ENCODE peak calls at places on chromosomes 7 and 10, in four cellular contexts. V, Z, P and E are unnamed samples.

GRCh38 chr7:140719711-140720110 is 23.2 kb downstream of the NDUFB2 start:
- DNase-seq in Z (no peak), V (no peak), P (peak; percentile 58), E (no peak)

GRCh38 chr7:116305485-116306408 is 95.4 kb downstream of the TES start:
- DNase-seq in V (no peak), P (no peak), Z (no peak), E (no peak)

GRCh38 chr7:27151341-27151944 is 940 bp downstream of the HOXA3 start:
- DNase-seq in P (no peak), V (no peak), Z (no peak), E (peak; percentile 41)

GRCh38 chr10:78664929-78665525 is 403.7 kb upstream of the ZMIZ1 start:
- DNase-seq in Z (no peak), P (peak; percentile 66), V (no peak), E (no peak)

GRCh38 chr7:4715385-4715770 is 33.3 kb downstream of the FOXK1 start:
- DNase-seq in V (no peak), Z (no peak), P (peak; percentile 96), E (no peak)

GRCh38 chr10:117590516-117590915 is 48.0 kb downstream of the EMX2 start:
- DNase-seq in P (no peak), V (no peak), Z (no peak), E (no peak)

GRCh38 chr7:81155654-81156373 is 237.0 kb upstream of the SEMA3C start:
- DNase-seq in V (no peak), P (no peak), Z (no peak), E (no peak)

GRCh38 chr10:49710966-49711365 is 31.5 kb downstream of the C10orf53 start:
- DNase-seq in Z (no peak), V (no peak), P (no peak), E (no peak)

GRCh38 chr10:74051729-74052342 is 53.9 kb downstream of the VCL start:
- DNase-seq in P (no peak), Z (no peak), V (no peak), E (no peak)

GRCh38 chr10:103445767-103446567 is 6.2 kb downstream of the CALHM2 start:
- DNase-seq in P (peak; percentile 81), Z (no peak), V (no peak), E (peak; percentile 91)

GRCh38 chr10:51162002-51162401 is 87.7 kb downstream of the PRKG1 start:
- DNase-seq in V (peak; percentile 18), Z (no peak), P (peak; percentile 48), E (no peak)

GRCh38 chr10:56633876-56634452 is 272.9 kb upstream of the ZWINT start:
- DNase-seq in V (no peak), P (no peak), Z (no peak), E (no peak)

GRCh38 chr10:73998623-73999622 is 1.0 kb downstream of the VCL start:
- DNase-seq in P (peak; percentile 72), Z (peak; percentile 19), V (peak; percentile 71), E (peak; percentile 90)

GRCh38 chr10:72328045-72328828 is 26.5 kb downstream of the DNAJB12 start:
- DNase-seq in V (peak; percentile 76), P (peak; percentile 78), Z (no peak), E (peak; percentile 85)

GRCh38 chr10:83539528-83540308 is 599.6 kb upstream of the GHITM start:
- DNase-seq in P (peak; percentile 84), Z (no peak), V (no peak), E (peak; percentile 78)

GRCh38 chr7:47181609-47182264 is 400.2 kb downstream of the TNS3 start:
- DNase-seq in P (no peak), V (no peak), Z (no peak), E (no peak)

GRCh38 chr7:157750291-157750690 is 413.5 kb downstream of the DNAJB6 start:
- DNase-seq in V (no peak), Z (no peak), P (no peak), E (no peak)

GRCh38 chr10:29248987-29249386 is 39.9 kb upstream of the LYZL1 start:
- DNase-seq in V (no peak), Z (no peak), P (no peak), E (no peak)

GRCh38 chr10:73876971-73877370 is 2.6 kb upstream of the CAMK2G start:
- DNase-seq in V (no peak), P (no peak), Z (no peak), E (no peak)

GRCh38 chr7:66016131-66016461 is 34.1 kb upstream of the GUSB start:
- DNase-seq in V (no peak), Z (no peak), P (peak; percentile 33), E (no peak)

GRCh38 chr7:18663321-18663720 is 167.8 kb downstream of the HDAC9 start:
- DNase-seq in P (no peak), Z (no peak), V (no peak), E (no peak)

GRCh38 chr7:29794959-29795629 is 11.2 kb upstream of the WIPF3 start:
- DNase-seq in P (no peak), V (no peak), Z (no peak), E (no peak)

GRCh38 chr7:114916261-114916892 is 5.5 kb upstream of the MDFIC start:
- DNase-seq in P (no peak), V (no peak), Z (no peak), E (no peak)

GRCh38 chr7:2856388-2857169 is 12.5 kb upstream of the GNA12 start:
- DNase-seq in V (no peak), Z (no peak), P (peak; percentile 57), E (no peak)

GRCh38 chr10:11530806-11531205 is 80.6 kb downstream of the USP6NL start:
- DNase-seq in V (no peak), Z (no peak), P (no peak), E (no peak)

GRCh38 chr10:131994435-131994834 is 12.7 kb upstream of the BNIP3 start:
- DNase-seq in Z (no peak), V (no peak), P (no peak), E (no peak)

GRCh38 chr7:112450807-112451661 is 774 bp downstream of the IFRD1 start:
- DNase-seq in P (peak; percentile 98), V (peak; percentile 88), Z (peak; percentile 82), E (peak; percentile 98)

GRCh38 chr7:70738080-70738479 is 393.9 kb upstream of the GALNT17 start:
- DNase-seq in Z (no peak), P (peak; percentile 25), V (no peak), E (no peak)
- TF ChIP-seq CTCF in Z (no peak), P (no peak), V (no peak), E (no peak)

GRCh38 chr7:130921391-130922180 is 187.6 kb upstream of the KLF14 start:
- DNase-seq in Z (no peak), P (peak; percentile 92), V (no peak), E (peak; percentile 95)
- TF ChIP-seq CTCF in Z (no peak), P (no peak), V (no peak), E (no peak)

DNA sequence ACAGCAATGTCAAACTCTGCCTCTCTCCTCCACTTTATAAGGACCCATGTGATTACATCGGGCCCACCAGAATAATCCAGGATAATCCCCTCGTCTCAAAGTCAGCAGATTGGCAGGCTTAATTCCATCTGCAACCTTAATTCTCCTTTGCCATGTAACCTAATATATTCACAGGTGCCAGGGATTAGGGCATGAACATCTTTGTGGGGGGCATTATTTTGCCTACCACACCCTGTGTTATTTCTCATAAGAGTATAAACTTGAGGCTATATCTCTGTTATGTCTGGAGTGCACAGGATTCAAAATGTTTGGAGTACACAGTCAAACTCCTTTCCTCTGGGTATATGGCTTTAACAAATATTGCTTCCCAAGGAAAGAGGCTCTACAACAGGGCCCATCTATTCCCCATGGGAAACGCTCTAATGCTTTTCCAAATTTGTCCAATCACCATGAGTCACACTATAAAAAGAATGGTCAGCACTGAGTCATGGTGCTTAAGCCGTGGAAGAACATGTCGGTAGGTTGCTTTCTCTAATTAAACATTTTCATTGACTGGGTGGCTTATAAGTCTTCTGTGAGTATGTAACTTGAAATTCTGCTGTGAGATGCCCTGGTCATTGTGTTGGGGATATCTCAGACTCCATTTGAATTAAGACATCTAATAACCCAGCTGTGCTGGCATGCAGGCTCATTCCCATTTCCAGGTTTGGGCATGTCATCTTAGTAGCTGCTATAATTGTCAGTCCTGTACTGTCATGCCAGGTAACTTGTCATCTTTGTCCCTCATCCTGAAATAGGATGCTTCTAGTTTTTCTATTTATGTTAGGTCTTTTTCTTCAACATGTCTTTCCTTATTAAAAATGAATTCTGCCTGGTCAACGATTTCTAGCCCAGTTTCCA is 11.5 kb upstream of the AKR1B10 start:
- DNase-seq in V (no peak), P (peak; percentile 85), Z (no peak), E (no peak)
- TF ChIP-seq CTCF in V (no peak), P (no peak), Z (no peak), E (no peak)

DNA sequence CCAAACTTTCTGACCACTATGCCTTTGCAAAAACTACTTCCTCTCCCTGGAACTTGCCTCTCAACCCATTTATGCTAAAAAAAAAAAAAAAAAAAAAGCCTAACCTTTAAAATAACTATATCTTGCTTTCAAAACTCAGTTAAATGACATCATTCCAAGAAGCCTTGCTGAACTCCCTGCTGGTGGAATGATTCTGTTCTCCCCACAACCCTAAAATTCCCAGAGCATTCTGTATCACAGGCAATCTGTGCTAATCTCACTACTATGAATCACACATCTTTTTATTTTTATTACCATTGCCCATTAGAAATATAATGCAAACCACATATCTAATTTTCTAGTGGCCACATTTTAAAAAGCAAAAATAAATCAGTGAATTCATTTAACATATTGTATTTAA is 77.7 kb upstream of the PDE1C start:
- DNase-seq in Z (no peak), P (no peak), V (no peak), E (no peak)
- TF ChIP-seq CTCF in Z (no peak), P (no peak), V (no peak), E (no peak)

DNA sequence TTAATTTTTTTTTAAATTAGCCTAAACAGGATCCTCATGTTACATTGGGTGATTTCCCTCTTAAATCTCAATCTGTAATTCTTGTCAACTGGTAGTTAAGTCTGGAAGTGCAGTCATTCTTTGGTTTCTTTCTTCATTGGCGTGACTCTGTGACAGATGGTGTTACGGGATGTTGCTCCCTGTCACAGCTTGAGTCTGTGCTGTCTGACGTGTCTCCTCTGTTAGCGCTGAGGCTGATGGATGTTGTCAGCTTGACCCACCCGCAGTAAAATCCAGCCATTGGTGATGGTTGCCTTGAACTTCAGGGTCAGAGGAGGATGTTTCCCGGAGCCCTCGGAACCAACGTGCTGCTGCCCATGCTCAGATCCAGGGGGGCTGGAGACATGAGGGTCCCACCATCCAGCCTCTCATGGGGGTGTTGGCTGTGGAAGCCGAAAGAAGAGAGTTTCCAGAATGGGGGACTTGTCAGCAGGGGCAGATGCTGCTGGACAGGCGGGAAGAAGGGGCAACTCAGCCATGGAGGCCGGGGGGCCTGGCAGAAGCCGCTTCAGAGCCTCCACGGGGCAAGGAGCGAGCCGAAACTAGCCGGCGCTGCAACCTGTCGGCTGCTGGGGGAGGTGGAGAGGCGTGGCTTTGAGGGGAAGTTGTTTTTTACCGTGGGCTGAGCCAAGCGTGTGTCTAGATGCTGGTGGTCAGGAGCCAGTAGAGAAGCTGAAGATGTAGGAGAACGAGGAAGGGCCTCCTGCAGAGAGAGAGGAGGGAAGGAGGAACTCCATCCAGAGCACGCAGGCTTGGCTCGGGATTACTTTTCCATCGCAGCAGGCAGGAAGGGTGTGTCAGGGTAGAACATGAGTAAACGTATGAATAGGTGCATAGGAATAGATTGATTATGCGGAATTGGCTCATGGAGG is 3.5 kb downstream of the SUN1 start:
- DNase-seq in V (no peak), Z (no peak), P (no peak), E (no peak)
- TF ChIP-seq CTCF in V (no peak), Z (no peak), P (no peak), E (no peak)